ENCODE peak calls at places on chromosomes 1 and 21, in nine cellular contexts. X, I, V, L, Y, H, J, G and D are unnamed samples.

GRCh38 chr1:95653598-95653997 is 419.6 kb downstream of the RWDD3 start:
- DNase-seq in I (no peak), H (no peak), G (no peak), J (no peak), X (no peak), L (no peak), V (no peak), Y (peak), D (no peak)

GRCh38 chr1:32353886-32354570 is 8.3 kb downstream of the FAM229A start:
- DNase-seq in X (no peak), Y (no peak), I (no peak), L (no peak), H (no peak), V (no peak), G (peak), J (no peak), D (peak)

GRCh38 chr1:167171286-167171929 is 49.3 kb upstream of the POU2F1 start:
- DNase-seq in V (no peak), L (peak), H (no peak), I (no peak), X (peak), G (peak), J (no peak), Y (no peak), D (peak)

GRCh38 chr1:86396503-86396900 is 379 bp upstream of the ODF2L start:
- DNase-seq in G (no peak), I (no peak), H (no peak), Y (no peak), J (no peak), L (peak), V (no peak), X (no peak), D (no peak)

GRCh38 chr1:236156512-236157208 is 14.3 kb downstream of the GPR137B start:
- DNase-seq in Y (peak), J (no peak), H (no peak), L (no peak), G (no peak), X (no peak), V (peak), I (no peak), D (no peak)

GRCh38 chr1:162498442-162498785 is 796 bp downstream of the UHMK1 start:
- DNase-seq in I (no peak), L (no peak), X (peak), V (peak), J (no peak), Y (no peak), G (peak), H (no peak), D (peak)

GRCh38 chr1:67429528-67430357 is 459 bp downstream of the SERBP1 start:
- DNase-seq in G (peak), V (peak), J (peak), I (peak), L (peak), X (peak), H (no peak), Y (peak), D (no peak)

GRCh38 chr1:182430263-182431068 is 19.5 kb upstream of the RGSL1 start:
- DNase-seq in X (no peak), I (no peak), H (no peak), Y (no peak), L (no peak), J (peak), V (no peak), G (peak), D (no peak)

GRCh38 chr1:14941865-14942264 is 211.7 kb upstream of the TMEM51 start:
- DNase-seq in H (no peak), I (no peak), V (no peak), J (no peak), L (peak), Y (no peak), G (no peak), X (no peak), D (peak)

GRCh38 chr1:143665606-143666005 is 306.2 kb downstream of the FAM72C start:
- DNase-seq in J (no peak), Y (no peak), I (no peak), V (no peak), G (no peak), H (no peak), X (no peak), L (no peak), D (no peak)

GRCh38 chr1:213564215-213564659 is 423.5 kb upstream of the PROX1 start:
- DNase-seq in J (no peak), H (no peak), X (peak), G (peak), Y (peak), I (no peak), L (no peak), V (no peak), D (no peak)

GRCh38 chr1:172980456-172980855 is 70.3 kb downstream of the TNFSF18 start:
- DNase-seq in Y (no peak), L (peak), J (no peak), V (no peak), G (peak), I (no peak), H (no peak), X (no peak), D (no peak)

GRCh38 chr1:200857804-200858203 is 15.0 kb upstream of the GPR25 start:
- DNase-seq in G (no peak), H (no peak), L (no peak), X (no peak), J (no peak), I (no peak), Y (no peak), V (no peak), D (no peak)

GRCh38 chr1:71273326-71273725 is 192.5 kb upstream of the ZRANB2 start:
- DNase-seq in L (peak), H (no peak), J (no peak), I (no peak), X (no peak), Y (no peak), V (no peak), G (peak), D (peak)

GRCh38 chr1:52727114-52727586 is 897 bp downstream of the ZYG11B start:
- DNase-seq in I (no peak), J (no peak), Y (peak), V (no peak), X (peak), G (peak), H (no peak), L (peak), D (no peak)

GRCh38 chr1:103162360-103162759 is 54.0 kb upstream of the COL11A1 start:
- DNase-seq in X (peak), I (no peak), J (no peak), L (no peak), V (no peak), Y (no peak), G (no peak), H (no peak), D (no peak)

GRCh38 chr1:38783659-38784229 is 75.8 kb downstream of the RRAGC start:
- DNase-seq in H (no peak), J (no peak), G (no peak), X (no peak), I (no peak), V (no peak), L (no peak), Y (peak), D (no peak)

GRCh38 chr21:42923553-42924432 is 1.6 kb downstream of the ERVH48-1 start:
- DNase-seq in L (peak), H (peak), G (peak), I (peak), Y (peak), J (peak), V (peak), X (peak), D (peak)

GRCh38 chr21:17461014-17461413 is 51.8 kb upstream of the CXADR start:
- DNase-seq in I (no peak), H (no peak), L (peak), V (no peak), X (peak), J (no peak), Y (peak), G (peak), D (peak)

GRCh38 chr1:208374391-208374941 is 130.3 kb upstream of the PLXNA2 start:
- DNase-seq in H (no peak), L (no peak), V (no peak), J (no peak), X (no peak), Y (no peak), G (no peak), I (no peak), D (no peak)

GRCh38 chr1:211247921-211248320 is 11.2 kb upstream of the RCOR3 start:
- DNase-seq in G (no peak), Y (peak), J (no peak), I (no peak), V (no peak), H (no peak), L (no peak), X (no peak), D (no peak)

GRCh38 chr1:203127672-203128611 is at the start of gene ADORA1:
- DNase-seq in H (peak), X (peak), J (no peak), Y (peak), G (peak), I (no peak), L (peak), V (no peak), D (peak)

GRCh38 chr1:206545351-206545750 is 38.0 kb downstream of the RASSF5 start:
- DNase-seq in J (no peak), V (no peak), H (no peak), I (no peak), L (no peak), G (no peak), Y (no peak), X (no peak), D (no peak)

GRCh38 chr1:6800728-6801127 is 15.5 kb downstream of the CAMTA1 start:
- DNase-seq in X (no peak), H (no peak), I (no peak), J (no peak), G (peak), V (no peak), L (peak), Y (no peak), D (peak)

GRCh38 chr1:119442756-119443155 is 27.8 kb downstream of the HSD3B2 start:
- DNase-seq in H (no peak), X (peak), G (no peak), L (no peak), V (no peak), I (no peak), J (no peak), Y (no peak), D (no peak)

GRCh38 chr1:155207578-155208405 is at the start of gene THBS3:
- DNase-seq in X (no peak), I (no peak), V (no peak), H (no peak), J (no peak), L (peak), Y (peak), G (no peak), D (peak)

GRCh38 chr1:20187813-20188454 is 1.6 kb upstream of the PLA2G2C start:
- DNase-seq in J (no peak), X (no peak), G (no peak), V (no peak), H (no peak), L (no peak), I (no peak), Y (no peak), D (no peak)

GRCh38 chr1:33045814-33046213 is 9.1 kb upstream of the AK2 start:
- DNase-seq in Y (no peak), J (no peak), X (no peak), V (no peak), H (no peak), G (peak), L (no peak), I (no peak), D (no peak)

GRCh38 chr1:48870596-48870995 is 93.9 kb upstream of the BEND5 start:
- DNase-seq in G (peak), I (no peak), V (peak), X (no peak), Y (peak), H (no peak), L (no peak), J (no peak), D (no peak)